ENCODE peak calls at places on chromosomes 11 and 22, in four cellular contexts. M is K562, X is GM12891, W is GM12878. U is an unnamed sample.

GRCh38 chr22:24503137-24503850 is 8.2 kb downstream of the UPB1 start:
- DNase-seq in W (peak), M (peak), X (peak), U (peak)

GRCh38 chr22:44453441-44454112 is 44.5 kb downstream of the RTL6 start:
- DNase-seq in M (no peak), W (no peak), X (no peak), U (no peak)

GRCh38 chr22:47452184-47452583 is 689.7 kb downstream of the TBC1D22A start:
- DNase-seq in X (no peak), W (no peak), M (peak), U (peak)

GRCh38 chr11:102047305-102047924 is at the start of gene CFAP300:
- DNase-seq in M (no peak), X (peak), W (no peak), U (no peak)

GRCh38 chr11:103112364-103112763 is 3.1 kb downstream of the DYNC2H1 start:
- DNase-seq in M (no peak), W (no peak), X (no peak), U (no peak)

GRCh38 chr22:30183271-30183670 is 63.3 kb downstream of the LIF start:
- DNase-seq in W (no peak), M (no peak), X (no peak), U (no peak)

GRCh38 chr11:58866788-58867187 is 22.3 kb upstream of the GLYATL2 start:
- DNase-seq in W (no peak), X (no peak), M (no peak), U (no peak)

GRCh38 chr11:19601235-19601634 is 111.4 kb upstream of the NAV2 start:
- DNase-seq in M (no peak), X (no peak), W (no peak), U (no peak)

GRCh38 chr11:66509131-66509561 is 1.3 kb upstream of the BBS1 start:
- DNase-seq in W (no peak), X (no peak), M (no peak), U (no peak)

GRCh38 chr22:45302751-45303150 is 7.0 kb upstream of the FAM118A start:
- DNase-seq in W (no peak), X (no peak), M (no peak), U (no peak)

GRCh38 chr11:28038775-28039174 is 69.2 kb downstream of the KIF18A start:
- DNase-seq in M (no peak), W (no peak), X (no peak), U (no peak)

GRCh38 chr11:44949160-44950035 is 1.3 kb downstream of the TP53I11 start:
- DNase-seq in W (no peak), M (peak), X (no peak), U (no peak)

GRCh38 chr22:24566899-24567511 is 11.2 kb downstream of the SNRPD3 start:
- DNase-seq in X (no peak), M (no peak), W (no peak), U (no peak)

GRCh38 chr22:43398910-43399309 is 12.9 kb upstream of the MPPED1 start:
- DNase-seq in M (no peak), X (no peak), W (no peak), U (no peak)

GRCh38 chr11:115168229-115168671 is 336.0 kb downstream of the CADM1 start:
- DNase-seq in X (no peak), M (no peak), W (no peak), U (no peak)

GRCh38 chr11:65522640-65523322 is 2.1 kb upstream of the SCYL1 start:
- DNase-seq in M (no peak), X (no peak), W (no peak), U (no peak)

GRCh38 chr22:37260939-37261338 is 16.9 kb upstream of the RAC2 start:
- DNase-seq in M (peak), W (no peak), X (no peak), U (no peak)

GRCh38 chr22:50505776-50506610 is 1.5 kb downstream of the LMF2 start:
- DNase-seq in W (no peak), X (no peak), M (no peak), U (no peak)

GRCh38 chr11:29319231-29319630 is 697.6 kb downstream of the KCNA4 start:
- DNase-seq in M (no peak), W (no peak), X (no peak), U (no peak)

GRCh38 chr11:34523053-34523452 is 9.5 kb upstream of the ELF5 start:
- DNase-seq in X (no peak), M (no peak), W (no peak), U (no peak)

GRCh38 chr11:100525635-100526034 is 161.5 kb upstream of the ARHGAP42 start:
- DNase-seq in W (no peak), X (no peak), M (no peak), U (no peak)

GRCh38 chr11:12126352-12127019 is 16.1 kb downstream of the MICAL2 start:
- DNase-seq in M (peak), W (no peak), X (no peak), U (peak)

GRCh38 chr11:35330924-35331323 is 88.4 kb downstream of the SLC1A2 start:
- DNase-seq in M (no peak), W (no peak), X (no peak), U (no peak)

GRCh38 chr11:46485852-46486443 is 94.4 kb upstream of the CHRM4 start:
- DNase-seq in M (no peak), X (no peak), W (no peak), U (no peak)

GRCh38 chr11:559020-559620 is 1.4 kb downstream of the LMNTD2 start:
- DNase-seq in W (no peak), M (no peak), X (no peak), U (no peak)

GRCh38 chr11:111443640-111444039 is 64.6 kb upstream of the POU2AF1 start:
- DNase-seq in X (no peak), M (no peak), W (no peak), U (no peak)

GRCh38 chr22:30460147-30460546 is 11.7 kb downstream of the SEC14L3 start:
- DNase-seq in M (no peak), W (no peak), X (no peak), U (no peak)

GRCh38 chr22:42673898-42674390 is 24.8 kb upstream of the CYB5R3 start:
- DNase-seq in W (no peak), X (no peak), M (no peak), U (no peak)

GRCh38 chr11:12846766-12847615 is 162.1 kb upstream of the RASSF10 start:
- DNase-seq in X (no peak), W (no peak), M (no peak), U (no peak)

GRCh38 chr11:128324051-128324481 is 263.3 kb downstream of the ETS1 start:
- DNase-seq in M (no peak), X (no peak), W (no peak), U (no peak)

GRCh38 chr22:24402460-24403192 is 24.8 kb upstream of the ADORA2A start:
- DNase-seq in W (peak), M (no peak), X (no peak), U (peak)

GRCh38 chr11:31809543-31809856 is 1.6 kb downstream of the PAX6 start:
- DNase-seq in M (no peak), X (no peak), W (no peak), U (no peak)

GRCh38 chr11:118078972-118079411 is 2.1 kb downstream of the TMPRSS4 start:
- DNase-seq in M (no peak), X (no peak), W (no peak), U (no peak)

GRCh38 chr11:66570117-66570825 is 1.9 kb upstream of the CTSF start:
- DNase-seq in M (no peak), W (no peak), X (no peak), U (no peak)

GRCh38 chr11:108970221-108970991 is 305.5 kb downstream of the DDX10 start:
- DNase-seq in W (no peak), X (no peak), M (no peak), U (no peak)

GRCh38 chr11:134374891-134375550 is 37.0 kb downstream of the B3GAT1 start:
- DNase-seq in W (no peak), M (no peak), X (no peak), U (no peak)

GRCh38 chr11:11115475-11115874 is 237.6 kb downstream of the CSNK2A3 start:
- DNase-seq in W (no peak), X (no peak), M (no peak), U (no peak)

DNA sequence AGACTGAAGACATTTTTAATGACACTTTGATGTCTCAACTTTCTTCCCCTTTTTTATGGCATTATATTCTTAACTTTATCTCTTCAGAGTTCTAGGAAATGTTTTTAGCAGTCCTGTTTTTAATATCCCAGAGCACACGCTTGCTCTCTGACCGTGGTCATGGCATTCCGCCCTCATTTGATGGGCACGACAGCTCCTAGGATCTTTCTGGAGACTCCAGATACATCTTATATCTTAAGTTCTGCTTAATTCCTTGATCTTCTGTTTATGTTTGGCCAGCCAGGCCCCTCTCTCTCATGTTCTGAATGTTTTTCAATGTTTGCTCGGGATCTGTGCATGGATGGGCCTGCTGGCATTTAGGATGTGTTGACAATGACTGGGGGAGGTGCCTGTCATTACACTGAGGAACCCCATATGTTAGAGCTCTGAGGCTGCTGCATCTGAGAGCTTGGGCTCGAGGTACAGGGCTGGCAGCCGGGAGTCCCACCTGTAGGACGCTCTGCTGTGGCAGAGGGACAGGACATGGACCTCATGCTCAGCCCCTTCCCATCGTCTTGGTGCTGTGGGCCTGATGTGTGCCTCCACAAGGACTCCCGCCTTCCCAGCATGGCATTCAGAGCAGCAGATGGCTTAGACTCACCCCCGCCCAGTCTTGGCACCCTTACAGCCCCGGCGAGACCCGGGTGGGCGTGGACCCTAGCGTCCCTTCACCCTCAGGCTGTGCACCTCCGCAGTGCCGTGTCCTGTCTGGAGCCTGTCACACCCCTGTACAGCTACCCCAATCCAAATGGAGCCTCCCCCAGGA is 75.0 kb downstream of the CDKN1C start:
- DNase-seq in X (no peak), M (no peak), W (no peak), U (no peak)
- TF ChIP-seq SPI1 in X (no peak), M (no peak), W (no peak), U (no peak)

GRCh38 chr11:73273246-73273890 is 1.2 kb downstream of the P2RY6 start:
- DNase-seq in X (no peak), M (no peak), W (no peak), U (no peak)
- TF ChIP-seq SPI1 in X (no peak), M (no peak), W (no peak), U (no peak)

GRCh38 chr11:96827164-96827563 is 437.4 kb downstream of the JRKL start:
- DNase-seq in M (no peak), X (no peak), W (no peak), U (no peak)
- TF ChIP-seq SPI1 in M (no peak), X (no peak), W (no peak), U (no peak)

GRCh38 chr11:2789791-2790580 is 90.2 kb upstream of the KCNQ1OT1 start:
- DNase-seq in W (no peak), M (no peak), X (no peak), U (no peak)
- TF ChIP-seq SPI1 in W (no peak), M (no peak), X (no peak), U (no peak)

GRCh38 chr22:20258584-20259335 is 9.4 kb downstream of the RTN4R start:
- DNase-seq in W (no peak), M (peak), X (peak), U (no peak)

GRCh38 chr22:20254975-20255946 is 12.9 kb downstream of the RTN4R start:
- DNase-seq in W (no peak), X (no peak), M (peak), U (no peak)

GRCh38 chr22:20256562-20257473 is 11.3 kb downstream of the RTN4R start:
- DNase-seq in X (no peak), W (no peak), M (peak), U (no peak)

GRCh38 chr22:20257474-20258299 is 10.4 kb downstream of the RTN4R start:
- DNase-seq in M (no peak), X (no peak), W (no peak), U (no peak)

GRCh38 chr22:20256042-20256441 is 12.1 kb downstream of the RTN4R start:
- DNase-seq in M (no peak), W (no peak), X (no peak), U (no peak)
- TF ChIP-seq SPI1 in M (no peak), W (no peak), X (no peak), U (no peak)

GRCh38 chr11:8286886-8287285 is 23.2 kb upstream of the LMO1 start:
- DNase-seq in X (no peak), M (no peak), W (no peak), U (no peak)

GRCh38 chr11:8283510-8284272 is 20.0 kb upstream of the LMO1 start:
- DNase-seq in M (peak), W (no peak), X (no peak), U (no peak)

GRCh38 chr11:8287297-8288070 is 23.8 kb upstream of the LMO1 start:
- DNase-seq in X (no peak), W (no peak), M (no peak), U (no peak)

GRCh38 chr11:8285228-8285627 is 21.6 kb upstream of the LMO1 start:
- DNase-seq in W (no peak), X (no peak), M (no peak), U (no peak)

DNA sequence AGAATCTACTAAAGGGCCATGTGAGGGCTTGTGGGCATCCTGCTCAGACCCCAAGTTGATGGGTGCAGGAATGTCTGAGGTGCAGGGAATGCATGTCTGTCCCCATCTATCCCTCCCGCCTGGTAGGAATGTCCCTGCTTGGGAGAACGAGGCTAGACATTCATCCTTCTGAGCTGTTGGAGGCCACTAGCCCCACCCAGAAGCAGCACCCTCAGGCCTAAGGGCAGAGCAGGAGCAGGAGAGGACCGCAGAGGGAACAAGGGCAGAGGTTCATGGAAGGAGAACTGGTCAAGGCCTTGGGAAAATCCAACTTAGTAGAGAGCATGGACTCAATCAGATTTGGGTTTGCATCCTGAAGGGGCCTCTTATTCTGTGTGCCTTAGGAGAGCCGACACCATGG is 22.1 kb upstream of the LMO1 start:
- DNase-seq in X (no peak), W (no peak), M (no peak), U (no peak)
- TF ChIP-seq SPI1 in X (no peak), W (no peak), M (no peak), U (no peak)

GRCh38 chr11:90448280-90448679 is 225.4 kb upstream of the CHORDC1 start:
- DNase-seq in M (no peak), X (no peak), W (no peak), U (no peak)
- TF ChIP-seq SPI1 in M (no peak), X (no peak), W (no peak), U (no peak)

GRCh38 chr22:32561756-32562155 is 87.1 kb downstream of the FBXO7 start:
- DNase-seq in M (no peak), X (no peak), W (no peak), U (no peak)

GRCh38 chr22:32556150-32556549 is 81.5 kb downstream of the FBXO7 start:
- DNase-seq in X (no peak), M (no peak), W (no peak), U (no peak)

GRCh38 chr22:32561163-32561562 is 86.6 kb downstream of the FBXO7 start:
- DNase-seq in X (no peak), W (no peak), M (no peak), U (no peak)

GRCh38 chr22:32557424-32557823 is 82.8 kb downstream of the FBXO7 start:
- DNase-seq in W (no peak), X (no peak), M (no peak), U (no peak)

GRCh38 chr22:32558681-32559355 is 84.2 kb downstream of the FBXO7 start:
- DNase-seq in W (no peak), X (no peak), M (no peak), U (no peak)
- TF ChIP-seq SPI1 in W (no peak), X (no peak), M (no peak), U (no peak)

GRCh38 chr11:123973816-123974215 is 3.8 kb downstream of the OR10S1 start:
- DNase-seq in W (no peak), M (no peak), X (no peak), U (no peak)
- TF ChIP-seq SPI1 in W (no peak), M (no peak), X (no peak), U (no peak)